ENCODE peak calls at places on chromosomes 4 and X, in eight cellular contexts. U is HEK293T; V is fibroblast of mammary gland; Z is activated naive CD8-positive, alpha-beta T cell treated with anti-CD3 and anti-CD28 coated beads, Interleukin-2, amount 50 U/mL, for 24 hours; S is T-cell; T is NCI-H1930; X is NCI-H774; I is HFF-Myc. O is an unnamed sample.

GRCh38 chr4:11223261-11223660 is 205.4 kb downstream of the HS3ST1 start:
- DNase-seq in V (no peak), T (peak; percentile 5), Z (no peak), U (no peak), X (peak; percentile 18), I (no peak), S (no peak), O (no peak)

GRCh38 chr4:153713840-153714239 is 29.8 kb downstream of the TLR2 start:
- DNase-seq in I (peak; percentile 21), Z (no peak), U (no peak), T (no peak), S (no peak), X (no peak), V (peak; percentile 62), O (no peak)

GRCh38 chrX:125883169-125883568 is 282.9 kb downstream of the DCAF12L2 start:
- DNase-seq in X (no peak), T (no peak), V (no peak), Z (no peak), I (no peak), S (no peak), U (no peak), O (no peak)

GRCh38 chrX:71846429-71846828 is 64.2 kb upstream of the NHSL2 start:
- DNase-seq in X (no peak), V (peak; percentile 46), Z (no peak), S (no peak), I (no peak), T (no peak), U (no peak), O (peak; percentile 46)

GRCh38 chr4:25911356-25911755 is 2.7 kb upstream of the SMIM20 start:
- DNase-seq in I (no peak), T (no peak), Z (no peak), U (no peak), V (no peak), S (no peak), X (no peak), O (no peak)

GRCh38 chr4:26288308-26288982 is 32.4 kb upstream of the RBPJ start:
- DNase-seq in X (no peak), Z (peak; percentile 18), S (no peak), V (peak; percentile 63), I (no peak), T (no peak), U (no peak), O (no peak)

GRCh38 chr4:3314706-3315260 is 22.0 kb downstream of the RGS12 start:
- DNase-seq in U (no peak), Z (no peak), X (no peak), S (no peak), V (no peak), T (no peak), I (no peak), O (no peak)

GRCh38 chr4:128468485-128468989 is 180.9 kb upstream of the PGRMC2 start:
- DNase-seq in V (peak; percentile 100), Z (no peak), T (no peak), U (no peak), I (peak; percentile 78), S (no peak), X (no peak), O (no peak)

GRCh38 chr4:2395584-2395983 is 22.9 kb downstream of the ZFYVE28 start:
- DNase-seq in X (no peak), V (no peak), Z (no peak), T (no peak), U (no peak), I (no peak), S (no peak), O (no peak)

GRCh38 chr4:15145709-15146108 is 143.4 kb downstream of the CPEB2 start:
- DNase-seq in X (no peak), I (no peak), T (peak; percentile 52), S (no peak), U (no peak), Z (no peak), V (no peak), O (no peak)

GRCh38 chr4:85825937-85826678 is 351.2 kb downstream of the ARHGAP24 start:
- DNase-seq in V (peak; percentile 45), S (no peak), X (no peak), T (no peak), U (peak; percentile 51), Z (no peak), I (peak; percentile 62), O (peak; percentile 14)

GRCh38 chr4:153038493-153039311 is 102.6 kb downstream of the FHDC1 start:
- DNase-seq in U (no peak), I (no peak), X (peak; percentile 56), V (no peak), S (no peak), Z (no peak), T (no peak), O (peak; percentile 74)

GRCh38 chr4:2083826-2084160 is 24.7 kb downstream of the NAT8L start:
- DNase-seq in X (no peak), T (no peak), V (no peak), U (no peak), Z (no peak), I (no peak), S (no peak), O (no peak)

GRCh38 chr4:125979868-125980412 is 665.2 kb downstream of the FAT4 start:
- DNase-seq in X (no peak), V (peak; percentile 6), U (no peak), S (no peak), Z (no peak), I (no peak), T (no peak), O (no peak)

GRCh38 chr4:2881431-2881830 is 37.8 kb downstream of the ADD1 start:
- DNase-seq in T (no peak), U (no peak), V (no peak), S (no peak), X (no peak), I (no peak), Z (no peak), O (no peak)

GRCh38 chr4:88002786-88003185 is 4.6 kb upstream of the PKD2 start:
- DNase-seq in V (peak; percentile 19), T (no peak), Z (no peak), X (peak; percentile 4), I (no peak), U (no peak), S (no peak), O (no peak)

GRCh38 chr4:142452132-142452855 is 393.8 kb downstream of the INPP4B start:
- DNase-seq in T (no peak), I (no peak), Z (no peak), U (no peak), S (no peak), V (peak; percentile 73), X (no peak), O (no peak)

GRCh38 chrX:23380581-23380980 is 45.9 kb downstream of the PTCHD1 start:
- DNase-seq in U (no peak), I (no peak), S (no peak), X (no peak), Z (no peak), T (no peak), V (no peak), O (no peak)

GRCh38 chrX:136183175-136183574 is 35.8 kb downstream of the FHL1 start:
- DNase-seq in S (no peak), Z (no peak), I (no peak), X (no peak), V (no peak), T (no peak), U (no peak), O (no peak)

GRCh38 chr4:140439644-140440043 is 12.2 kb upstream of the CLGN start:
- DNase-seq in I (no peak), V (no peak), Z (no peak), U (no peak), X (no peak), S (no peak), T (no peak), O (no peak)

GRCh38 chr4:182369211-182369610 is 126.0 kb downstream of the TENM3 start:
- DNase-seq in X (no peak), T (no peak), U (no peak), I (no peak), Z (no peak), S (no peak), V (peak; percentile 20), O (no peak)

GRCh38 chrX:155857561-155857960 is 23.6 kb upstream of the VAMP7 start:
- DNase-seq in T (no peak), U (peak; percentile 22), X (no peak), Z (no peak), S (no peak), I (peak; percentile 2), V (peak; percentile 11), O (peak; percentile 34)

GRCh38 chr4:87974856-87975462 is 555 bp upstream of the SPP1 start:
- DNase-seq in V (no peak), S (no peak), X (no peak), I (no peak), Z (no peak), U (no peak), T (no peak), O (no peak)

O was measured in SW480.